ENCODE peak calls at places on chromosomes 13 and 19, in nine cellular contexts. T is sigmoid colon, M is stomach, D is GM23338, C is transverse colon, V is Panc1, F is HCT116, Q is H1, L is SK-N-SH. I is an unnamed sample.

GRCh38 chr13:39062004-39062403 is 23.7 kb downstream of the NHLRC3 start:
- DNase-seq in T (no peak), M (no peak), D (no peak), C (no peak), V (no peak), F (no peak), Q (no peak), L (no peak), I (no peak)

GRCh38 chr13:30841161-30841560 is 64.9 kb upstream of the MEDAG start:
- DNase-seq in T (no peak), M (no peak), D (no peak), C (no peak), V (no peak), F (no peak), Q (no peak), L (no peak), I (no peak)

GRCh38 chr13:43686557-43686956 is 100.2 kb downstream of the ENOX1 start:
- DNase-seq in T (peak), M (no peak), D (no peak), C (no peak), V (no peak), F (no peak), Q (no peak), L (peak), I (no peak)

GRCh38 chr19:39265321-39265916 is 2.8 kb upstream of the IFNL2 start:
- DNase-seq in T (no peak), M (no peak), D (peak), C (no peak), V (no peak), F (no peak), Q (peak), L (no peak), I (no peak)

GRCh38 chr13:110880627-110881026 is 34.2 kb downstream of the ANKRD10 start:
- DNase-seq in T (no peak), M (no peak), D (no peak), C (no peak), V (no peak), F (no peak), Q (no peak), L (no peak), I (no peak)

GRCh38 chr13:104843328-104843727 is 1692.1 kb downstream of the EFNB2 start:
- DNase-seq in T (no peak), M (no peak), D (no peak), C (no peak), V (no peak), F (no peak), Q (no peak), L (no peak), I (no peak)

GRCh38 chr13:81247711-81248110 is 906.8 kb upstream of the SPRY2 start:
- DNase-seq in T (no peak), M (no peak), D (no peak), C (no peak), V (no peak), F (no peak), Q (no peak), L (no peak), I (no peak)

GRCh38 chr19:48746738-48747575 is at the start of gene IZUMO1:
- DNase-seq in T (peak), M (peak), D (peak), C (peak), V (peak), F (peak), Q (peak), L (peak), I (no peak)

GRCh38 chr19:4732680-4733114 is 9.1 kb upstream of the DPP9 start:
- DNase-seq in T (peak), M (peak), D (peak), C (peak), V (peak), F (peak), Q (peak), L (peak), I (no peak)

GRCh38 chr13:101202590-101202989 is 213.7 kb downstream of the NALCN start:
- DNase-seq in T (no peak), M (no peak), D (peak), C (no peak), V (no peak), F (no peak), Q (peak), L (no peak), I (no peak)

GRCh38 chr13:33728271-33729037 is 89.5 kb upstream of the RFC3 start:
- DNase-seq in T (peak), M (no peak), D (no peak), C (peak), V (no peak), F (no peak), Q (no peak), L (no peak), I (no peak)

GRCh38 chr13:30985637-30986205 is 53.3 kb downstream of the TEX26 start:
- DNase-seq in T (no peak), M (no peak), D (no peak), C (no peak), V (no peak), F (no peak), Q (no peak), L (no peak), I (no peak)

GRCh38 chr13:63117710-63118109 is 1702.1 kb upstream of the PCDH20 start:
- DNase-seq in T (peak), M (no peak), D (no peak), C (no peak), V (no peak), F (no peak), Q (no peak), L (no peak), I (no peak)

GRCh38 chr19:5804516-5805464 is at the start of gene NRTN:
- DNase-seq in T (peak), M (peak), D (peak), C (peak), V (no peak), F (no peak), Q (peak), L (peak), I (no peak)

GRCh38 chr13:100733261-100733660 is 58.7 kb upstream of the TMTC4 start:
- DNase-seq in T (no peak), M (no peak), D (no peak), C (no peak), V (no peak), F (no peak), Q (no peak), L (no peak), I (no peak)

GRCh38 chr19:30070970-30071632 is 129.1 kb downstream of the URI1 start:
- DNase-seq in T (peak), M (no peak), D (no peak), C (peak), V (no peak), F (no peak), Q (no peak), L (peak), I (no peak)

GRCh38 chr13:76542176-76542575 is 344.0 kb downstream of the KCTD12 start:
- DNase-seq in T (no peak), M (no peak), D (no peak), C (no peak), V (no peak), F (no peak), Q (no peak), L (no peak), I (no peak)

GRCh38 chr19:14031719-14032480 is at the start of gene IL27RA:
- DNase-seq in T (peak), M (peak), D (peak), C (peak), V (no peak), F (no peak), Q (peak), L (peak), I (no peak)

GRCh38 chr13:62293081-62293480 is 877.4 kb upstream of the PCDH20 start:
- DNase-seq in T (no peak), M (no peak), D (no peak), C (no peak), V (no peak), F (no peak), Q (no peak), L (no peak), I (no peak)

GRCh38 chr19:12484011-12484370 is 625 bp downstream of the ZNF709 start:
- DNase-seq in T (no peak), M (no peak), D (no peak), C (no peak), V (no peak), F (no peak), Q (no peak), L (no peak), I (no peak)

GRCh38 chr19:12481781-12482504 is 2.7 kb downstream of the ZNF709 start:
- DNase-seq in T (no peak), M (no peak), D (no peak), C (no peak), V (no peak), F (no peak), Q (no peak), L (no peak), I (no peak)

GRCh38 chr19:12484371-12485322 is at the start of gene ZNF709:
- DNase-seq in T (peak), M (peak), D (peak), C (peak), V (peak), F (no peak), Q (peak), L (peak), I (peak)

GRCh38 chr19:12485571-12485970 is 955 bp upstream of the ZNF709 start:
- DNase-seq in T (no peak), M (no peak), D (peak), C (no peak), V (no peak), F (no peak), Q (no peak), L (no peak), I (no peak)

DNA sequence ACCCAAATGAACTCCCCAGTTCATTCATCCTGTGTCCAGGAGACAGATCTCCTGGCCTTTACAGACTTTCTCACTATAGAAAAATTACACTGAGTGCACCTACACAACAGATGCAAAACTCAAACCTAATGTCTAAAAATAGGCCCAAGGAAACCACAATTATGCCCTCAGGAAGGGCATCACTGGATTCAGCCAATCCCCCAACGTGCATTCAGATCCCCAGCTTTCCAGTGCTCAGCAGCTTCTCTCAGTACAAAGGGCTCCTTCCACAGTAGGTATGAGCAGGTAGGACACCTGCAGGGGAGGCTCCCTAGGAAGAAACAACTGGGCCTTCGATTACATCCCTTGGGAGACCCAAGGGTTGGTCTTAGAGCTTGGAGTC is 2.1 kb downstream of the ZNF709 start:
- DNase-seq in T (no peak), M (no peak), D (no peak), C (no peak), V (no peak), F (no peak), Q (no peak), L (no peak), I (no peak)
- TF ChIP-seq CTCF in T (no peak), M (no peak), D (no peak), C (no peak), V (no peak), F (no peak), Q (no peak), L (no peak), I (no peak)

DNA sequence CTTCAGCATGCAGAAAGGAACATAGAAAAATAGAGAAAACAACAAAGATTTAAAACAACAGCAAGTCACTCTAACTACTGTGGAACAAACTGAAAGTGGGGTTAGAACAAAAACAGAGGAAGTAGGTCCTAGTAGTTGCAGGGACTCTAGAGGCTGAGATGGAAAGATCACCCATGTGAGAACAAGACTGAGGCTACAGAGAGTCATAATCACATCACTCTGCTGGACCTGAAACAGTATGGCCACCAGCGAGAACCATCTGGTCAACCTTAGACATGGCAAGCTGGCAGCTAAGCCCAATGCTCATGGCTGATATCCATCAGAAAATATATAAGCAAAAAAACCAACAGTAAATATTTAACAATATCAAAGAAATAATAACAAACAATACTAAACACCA is 35.8 kb upstream of the ZNF724 start:
- DNase-seq in T (no peak), M (no peak), D (no peak), C (no peak), V (no peak), F (no peak), Q (no peak), L (no peak), I (no peak)
- TF ChIP-seq POLR2AphosphoS5 in T (no peak), M (no peak), D (no peak), C (no peak), V (no peak), F (no peak), Q (no peak), L (no peak), I (no peak)

GRCh38 chr13:90834700-90835099 is 512.8 kb upstream of the MIR17HG start:
- DNase-seq in T (no peak), M (no peak), D (no peak), C (no peak), V (no peak), F (no peak), Q (no peak), L (no peak), I (no peak)

GRCh38 chr13:90835826-90836225 is 511.7 kb upstream of the MIR17HG start:
- DNase-seq in T (no peak), M (no peak), D (no peak), C (no peak), V (no peak), F (no peak), Q (no peak), L (no peak), I (no peak)

GRCh38 chr13:90839061-90839460 is 508.4 kb upstream of the MIR17HG start:
- DNase-seq in T (no peak), M (no peak), D (no peak), C (no peak), V (no peak), F (no peak), Q (no peak), L (no peak), I (no peak)

DNA sequence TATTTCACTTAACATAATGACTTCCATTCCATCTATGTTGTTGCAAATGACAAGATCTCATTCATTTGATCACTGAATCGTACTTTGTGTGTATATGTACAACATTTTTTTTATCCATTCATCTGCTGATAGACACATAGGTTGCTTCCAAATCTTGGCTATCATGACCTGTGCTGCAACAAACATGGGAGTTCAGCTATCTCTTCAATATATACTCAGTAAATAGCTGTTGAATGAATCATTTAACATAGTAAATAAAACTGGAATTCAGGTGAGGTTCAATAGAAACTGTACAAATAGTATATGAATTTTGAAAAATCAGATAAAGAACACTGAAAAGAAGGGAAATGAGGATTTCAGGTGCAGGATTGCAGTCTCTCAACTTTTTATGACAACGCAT is 508.9 kb upstream of the MIR17HG start:
- DNase-seq in T (no peak), M (no peak), D (no peak), C (no peak), V (no peak), F (no peak), Q (no peak), L (no peak), I (no peak)
- TF ChIP-seq CTCF in T (no peak), M (no peak), D (no peak), C (no peak), V (no peak), F (no peak), Q (no peak), L (no peak), I (no peak)

GRCh38 chr19:10784257-10784656 is 51.8 kb downstream of the TMED1 start:
- DNase-seq in T (no peak), M (no peak), D (no peak), C (peak), V (no peak), F (no peak), Q (no peak), L (no peak), I (no peak)

GRCh38 chr19:10782795-10783194 is 53.2 kb downstream of the TMED1 start:
- DNase-seq in T (no peak), M (no peak), D (no peak), C (no peak), V (no peak), F (no peak), Q (no peak), L (no peak), I (no peak)

GRCh38 chr19:10789876-10790275 is 46.1 kb downstream of the TMED1 start:
- DNase-seq in T (no peak), M (no peak), D (no peak), C (no peak), V (no peak), F (no peak), Q (no peak), L (no peak), I (no peak)

GRCh38 chr19:10788146-10788545 is 47.9 kb downstream of the TMED1 start:
- DNase-seq in T (no peak), M (no peak), D (no peak), C (no peak), V (no peak), F (no peak), Q (no peak), L (no peak), I (no peak)
- TF ChIP-seq POLR2AphosphoS5 in T (no peak), M (no peak), D (no peak), C (no peak), V (no peak), F (no peak), Q (no peak), L (no peak), I (no peak)

DNA sequence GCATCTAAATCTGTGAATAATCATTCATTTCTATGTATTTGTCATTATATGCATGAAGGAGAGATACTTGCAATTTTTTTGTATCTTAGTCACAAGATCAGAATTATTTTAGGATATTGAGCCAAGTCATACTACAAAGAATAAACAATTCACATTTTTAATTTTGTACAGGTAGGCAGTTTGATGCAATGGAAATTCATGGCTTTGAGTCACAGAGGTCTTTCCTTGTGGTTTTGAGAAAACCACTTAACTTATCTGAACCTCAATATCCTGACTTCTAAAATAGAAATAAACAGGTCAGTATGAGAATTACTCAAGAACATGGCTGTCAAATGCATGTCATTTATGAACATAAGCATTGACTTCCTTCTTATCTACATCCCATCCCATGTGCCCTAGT is 221.4 kb upstream of the SLC10A2 start:
- DNase-seq in T (no peak), M (no peak), D (no peak), C (no peak), V (no peak), F (no peak), Q (no peak), L (no peak), I (no peak)
- TF ChIP-seq CTCF in T (no peak), M (no peak), D (no peak), C (no peak), V (no peak), F (no peak), Q (no peak), L (no peak), I (no peak)

GRCh38 chr13:106475852-106476251 is 59.6 kb downstream of the EFNB2 start:
- DNase-seq in T (no peak), M (no peak), D (no peak), C (no peak), V (no peak), F (no peak), Q (no peak), L (no peak), I (no peak)
- TF ChIP-seq POLR2AphosphoS5 in T (no peak), M (peak), D (no peak), C (no peak), V (no peak), F (no peak), Q (no peak), L (no peak), I (no peak)

GRCh38 chr19:17389957-17390664 is 3.9 kb downstream of the CCDC194 start:
- DNase-seq in T (no peak), M (no peak), D (peak), C (no peak), V (no peak), F (no peak), Q (no peak), L (no peak), I (no peak)
- TF ChIP-seq CTCF in T (no peak), M (no peak), D (peak), C (no peak), V (no peak), F (no peak), Q (peak), L (peak), I (no peak)

GRCh38 chr13:112965103-112965502 is 3.9 kb upstream of the MCF2L start:
- DNase-seq in T (peak), M (no peak), D (no peak), C (peak), V (no peak), F (no peak), Q (no peak), L (no peak), I (no peak)
- TF ChIP-seq POLR2AphosphoS5 in T (peak), M (peak), D (no peak), C (no peak), V (no peak), F (no peak), Q (no peak), L (no peak), I (peak)

I was measured in vagina.